ENCODE peak calls at places on chromosomes 16 and 17, in eight cellular contexts. One of them, this sample, is unnamed.

GRCh38 chr16:53433930-53434435 is 288 bp upstream of the RBL2 start:
- DNase-seq in RCC 7860: no peak
- DNase-seq in cardiac muscle cell: peak
- DNase-seq in activated T-helper 1 cell treated with Interleukin-2 at 50 U/mL for 16 hours: no peak
- DNase-seq in AG20443: no peak
- DNase-seq in HFFc6: no peak
- DNase-seq in coronary artery: no peak
- DNase-seq in HFF-Myc: no peak
- DNase-seq in this sample: no peak

GRCh38 chr16:66689282-66689681 is 7.3 kb downstream of the CMTM4 start:
- DNase-seq in HFFc6: no peak
- DNase-seq in RCC 7860: no peak
- DNase-seq in activated T-helper 1 cell treated with Interleukin-2 at 50 U/mL for 16 hours: no peak
- DNase-seq in HFF-Myc: no peak
- DNase-seq in AG20443: no peak
- DNase-seq in cardiac muscle cell: no peak
- DNase-seq in coronary artery: no peak
- DNase-seq in this sample: no peak

GRCh38 chr17:37650419-37651003 is 7.3 kb upstream of the DDX52 start:
- DNase-seq in RCC 7860: peak
- DNase-seq in AG20443: peak
- DNase-seq in cardiac muscle cell: peak
- DNase-seq in HFF-Myc: no peak
- DNase-seq in HFFc6: peak
- DNase-seq in coronary artery: no peak
- DNase-seq in activated T-helper 1 cell treated with Interleukin-2 at 50 U/mL for 16 hours: no peak
- DNase-seq in this sample: no peak

GRCh38 chr17:66920426-66920825 is 44.1 kb upstream of the CACNG4 start:
- DNase-seq in HFF-Myc: no peak
- DNase-seq in RCC 7860: no peak
- DNase-seq in HFFc6: no peak
- DNase-seq in activated T-helper 1 cell treated with Interleukin-2 at 50 U/mL for 16 hours: no peak
- DNase-seq in coronary artery: no peak
- DNase-seq in cardiac muscle cell: no peak
- DNase-seq in AG20443: no peak
- DNase-seq in this sample: no peak

GRCh38 chr16:72847187-72848044 is 200.5 kb downstream of the ZFHX3 start:
- DNase-seq in HFFc6: peak
- DNase-seq in AG20443: no peak
- DNase-seq in HFF-Myc: no peak
- DNase-seq in RCC 7860: peak
- DNase-seq in coronary artery: peak
- DNase-seq in cardiac muscle cell: peak
- DNase-seq in activated T-helper 1 cell treated with Interleukin-2 at 50 U/mL for 16 hours: no peak
- DNase-seq in this sample: no peak

GRCh38 chr17:41792835-41793748 is 6.6 kb upstream of the JUP start:
- DNase-seq in cardiac muscle cell: peak
- DNase-seq in HFFc6: no peak
- DNase-seq in RCC 7860: peak
- DNase-seq in HFF-Myc: no peak
- DNase-seq in activated T-helper 1 cell treated with Interleukin-2 at 50 U/mL for 16 hours: no peak
- DNase-seq in AG20443: no peak
- DNase-seq in coronary artery: peak
- DNase-seq in this sample: no peak

GRCh38 chr17:81009124-81009523 is 17.5 kb downstream of the CHMP6 start:
- DNase-seq in HFFc6: no peak
- DNase-seq in cardiac muscle cell: no peak
- DNase-seq in HFF-Myc: no peak
- DNase-seq in activated T-helper 1 cell treated with Interleukin-2 at 50 U/mL for 16 hours: no peak
- DNase-seq in coronary artery: no peak
- DNase-seq in RCC 7860: no peak
- DNase-seq in AG20443: no peak
- DNase-seq in this sample: no peak

GRCh38 chr17:74307984-74308773 is 17.8 kb upstream of the KIF19 start:
- DNase-seq in cardiac muscle cell: peak
- DNase-seq in RCC 7860: no peak
- DNase-seq in HFF-Myc: no peak
- DNase-seq in AG20443: no peak
- DNase-seq in activated T-helper 1 cell treated with Interleukin-2 at 50 U/mL for 16 hours: no peak
- DNase-seq in coronary artery: no peak
- DNase-seq in HFFc6: no peak
- DNase-seq in this sample: no peak

GRCh38 chr16:88533381-88533831 is 36.8 kb upstream of the ZC3H18 start:
- DNase-seq in AG20443: peak
- DNase-seq in HFFc6: peak
- DNase-seq in activated T-helper 1 cell treated with Interleukin-2 at 50 U/mL for 16 hours: no peak
- DNase-seq in cardiac muscle cell: peak
- DNase-seq in HFF-Myc: no peak
- DNase-seq in RCC 7860: no peak
- DNase-seq in coronary artery: no peak
- DNase-seq in this sample: no peak

GRCh38 chr16:86511317-86512161 is 1.2 kb downstream of the FOXF1 start:
- DNase-seq in coronary artery: no peak
- DNase-seq in HFF-Myc: no peak
- DNase-seq in activated T-helper 1 cell treated with Interleukin-2 at 50 U/mL for 16 hours: no peak
- DNase-seq in cardiac muscle cell: no peak
- DNase-seq in AG20443: no peak
- DNase-seq in HFFc6: no peak
- DNase-seq in RCC 7860: no peak
- DNase-seq in this sample: no peak

GRCh38 chr17:79800325-79801155 is 3.7 kb upstream of the CBX8 start:
- DNase-seq in cardiac muscle cell: peak
- DNase-seq in activated T-helper 1 cell treated with Interleukin-2 at 50 U/mL for 16 hours: no peak
- DNase-seq in coronary artery: no peak
- DNase-seq in HFF-Myc: peak
- DNase-seq in RCC 7860: no peak
- DNase-seq in AG20443: peak
- DNase-seq in HFFc6: peak
- DNase-seq in this sample: no peak

GRCh38 chr17:73566905-73567782 is 77.1 kb downstream of the SDK2 start:
- DNase-seq in HFFc6: no peak
- DNase-seq in activated T-helper 1 cell treated with Interleukin-2 at 50 U/mL for 16 hours: no peak
- DNase-seq in AG20443: no peak
- DNase-seq in coronary artery: no peak
- DNase-seq in HFF-Myc: no peak
- DNase-seq in cardiac muscle cell: no peak
- DNase-seq in RCC 7860: no peak
- DNase-seq in this sample: no peak

GRCh38 chr17:39080416-39081179 is 70.8 kb downstream of the PLXDC1 start:
- DNase-seq in AG20443: peak
- DNase-seq in cardiac muscle cell: peak
- DNase-seq in coronary artery: no peak
- DNase-seq in HFFc6: peak
- DNase-seq in HFF-Myc: no peak
- DNase-seq in activated T-helper 1 cell treated with Interleukin-2 at 50 U/mL for 16 hours: no peak
- DNase-seq in RCC 7860: no peak
- DNase-seq in this sample: no peak

GRCh38 chr17:79273660-79274059 is 199.0 kb downstream of the ENGASE start:
- DNase-seq in HFF-Myc: no peak
- DNase-seq in coronary artery: no peak
- DNase-seq in HFFc6: no peak
- DNase-seq in cardiac muscle cell: no peak
- DNase-seq in activated T-helper 1 cell treated with Interleukin-2 at 50 U/mL for 16 hours: no peak
- DNase-seq in AG20443: no peak
- DNase-seq in RCC 7860: no peak
- DNase-seq in this sample: no peak

GRCh38 chr16:23642246-23642774 is 1.0 kb downstream of the DCTN5 start:
- DNase-seq in coronary artery: no peak
- DNase-seq in RCC 7860: no peak
- DNase-seq in HFF-Myc: no peak
- DNase-seq in AG20443: no peak
- DNase-seq in activated T-helper 1 cell treated with Interleukin-2 at 50 U/mL for 16 hours: no peak
- DNase-seq in cardiac muscle cell: no peak
- DNase-seq in HFFc6: no peak
- DNase-seq in this sample: no peak

GRCh38 chr17:7204828-7205461 is 14.7 kb downstream of the DLG4 start:
- DNase-seq in HFFc6: no peak
- DNase-seq in AG20443: peak
- DNase-seq in activated T-helper 1 cell treated with Interleukin-2 at 50 U/mL for 16 hours: peak
- DNase-seq in HFF-Myc: peak
- DNase-seq in RCC 7860: no peak
- DNase-seq in cardiac muscle cell: peak
- DNase-seq in coronary artery: peak
- DNase-seq in this sample: peak

GRCh38 chr16:88637797-88638196 is 575 bp upstream of the IL17C start:
- DNase-seq in HFFc6: no peak
- DNase-seq in AG20443: no peak
- DNase-seq in coronary artery: no peak
- DNase-seq in HFF-Myc: no peak
- DNase-seq in RCC 7860: no peak
- DNase-seq in activated T-helper 1 cell treated with Interleukin-2 at 50 U/mL for 16 hours: no peak
- DNase-seq in cardiac muscle cell: no peak
- DNase-seq in this sample: no peak

GRCh38 chr17:43755389-43755875 is 3.2 kb downstream of the SOST start:
- DNase-seq in HFFc6: no peak
- DNase-seq in RCC 7860: no peak
- DNase-seq in activated T-helper 1 cell treated with Interleukin-2 at 50 U/mL for 16 hours: no peak
- DNase-seq in cardiac muscle cell: peak
- DNase-seq in coronary artery: no peak
- DNase-seq in HFF-Myc: no peak
- DNase-seq in AG20443: peak
- DNase-seq in this sample: no peak

GRCh38 chr17:74491645-74492044 is 25.2 kb downstream of the CD300A start:
- DNase-seq in AG20443: peak
- DNase-seq in activated T-helper 1 cell treated with Interleukin-2 at 50 U/mL for 16 hours: no peak
- DNase-seq in coronary artery: peak
- DNase-seq in HFFc6: no peak
- DNase-seq in HFF-Myc: no peak
- DNase-seq in RCC 7860: no peak
- DNase-seq in cardiac muscle cell: no peak
- DNase-seq in this sample: no peak

GRCh38 chr17:78019367-78019975 is 61.0 kb downstream of the TNRC6C start:
- DNase-seq in HFF-Myc: no peak
- DNase-seq in coronary artery: no peak
- DNase-seq in HFFc6: peak
- DNase-seq in AG20443: no peak
- DNase-seq in cardiac muscle cell: peak
- DNase-seq in activated T-helper 1 cell treated with Interleukin-2 at 50 U/mL for 16 hours: no peak
- DNase-seq in RCC 7860: peak
- DNase-seq in this sample: no peak

GRCh38 chr17:77948690-77949114 is 9.8 kb upstream of the TNRC6C start:
- DNase-seq in coronary artery: no peak
- DNase-seq in activated T-helper 1 cell treated with Interleukin-2 at 50 U/mL for 16 hours: no peak
- DNase-seq in HFF-Myc: peak
- DNase-seq in HFFc6: peak
- DNase-seq in RCC 7860: peak
- DNase-seq in cardiac muscle cell: peak
- DNase-seq in AG20443: peak
- DNase-seq in this sample: no peak

GRCh38 chr16:56589141-56590039 is at the start of gene MT3:
- DNase-seq in activated T-helper 1 cell treated with Interleukin-2 at 50 U/mL for 16 hours: no peak
- DNase-seq in HFFc6: no peak
- DNase-seq in AG20443: peak
- DNase-seq in RCC 7860: no peak
- DNase-seq in cardiac muscle cell: no peak
- DNase-seq in HFF-Myc: no peak
- DNase-seq in coronary artery: no peak
- DNase-seq in this sample: no peak

GRCh38 chr17:26731005-26731921 is 562.7 kb upstream of the WSB1 start:
- DNase-seq in AG20443: peak
- DNase-seq in RCC 7860: no peak
- DNase-seq in coronary artery: no peak
- DNase-seq in activated T-helper 1 cell treated with Interleukin-2 at 50 U/mL for 16 hours: no peak
- DNase-seq in HFF-Myc: no peak
- DNase-seq in HFFc6: no peak
- DNase-seq in cardiac muscle cell: no peak
- DNase-seq in this sample: peak

GRCh38 chr17:37101306-37101705 is 152.6 kb downstream of the AATF start:
- DNase-seq in AG20443: no peak
- DNase-seq in HFFc6: no peak
- DNase-seq in cardiac muscle cell: no peak
- DNase-seq in coronary artery: no peak
- DNase-seq in RCC 7860: no peak
- DNase-seq in activated T-helper 1 cell treated with Interleukin-2 at 50 U/mL for 16 hours: no peak
- DNase-seq in HFF-Myc: no peak
- DNase-seq in this sample: no peak

GRCh38 chr16:56603589-56603988 is 4.8 kb upstream of the MT2A start:
- DNase-seq in AG20443: no peak
- DNase-seq in activated T-helper 1 cell treated with Interleukin-2 at 50 U/mL for 16 hours: no peak
- DNase-seq in coronary artery: no peak
- DNase-seq in RCC 7860: peak
- DNase-seq in cardiac muscle cell: peak
- DNase-seq in HFFc6: peak
- DNase-seq in HFF-Myc: no peak
- DNase-seq in this sample: no peak

GRCh38 chr16:152141-153128 is at the start of gene HBZ:
- DNase-seq in RCC 7860: no peak
- DNase-seq in cardiac muscle cell: no peak
- DNase-seq in HFF-Myc: no peak
- DNase-seq in activated T-helper 1 cell treated with Interleukin-2 at 50 U/mL for 16 hours: no peak
- DNase-seq in coronary artery: no peak
- DNase-seq in AG20443: no peak
- DNase-seq in HFFc6: no peak
- DNase-seq in this sample: no peak

GRCh38 chr16:27431773-27432599 is 30.0 kb downstream of the IL21R start:
- DNase-seq in AG20443: peak
- DNase-seq in HFF-Myc: no peak
- DNase-seq in HFFc6: peak
- DNase-seq in RCC 7860: peak
- DNase-seq in coronary artery: peak
- DNase-seq in cardiac muscle cell: no peak
- DNase-seq in activated T-helper 1 cell treated with Interleukin-2 at 50 U/mL for 16 hours: no peak
- DNase-seq in this sample: peak

GRCh38 chr16:4828567-4829320 is 18.3 kb downstream of the GLYR1 start:
- DNase-seq in activated T-helper 1 cell treated with Interleukin-2 at 50 U/mL for 16 hours: no peak
- DNase-seq in RCC 7860: no peak
- DNase-seq in AG20443: no peak
- DNase-seq in coronary artery: no peak
- DNase-seq in HFFc6: peak
- DNase-seq in HFF-Myc: no peak
- DNase-seq in cardiac muscle cell: no peak
- DNase-seq in this sample: no peak

GRCh38 chr16:88331989-88332920 is 50.5 kb upstream of the ZNF469 start:
- DNase-seq in AG20443: peak
- DNase-seq in HFF-Myc: peak
- DNase-seq in HFFc6: peak
- DNase-seq in coronary artery: peak
- DNase-seq in RCC 7860: peak
- DNase-seq in activated T-helper 1 cell treated with Interleukin-2 at 50 U/mL for 16 hours: no peak
- DNase-seq in cardiac muscle cell: peak
- DNase-seq in this sample: peak

This sample was measured in osteocyte.